ENCODE peak calls at places on chromosome 10, in six cellular contexts. W is upper lobe of left lung, O is vagina, Q is HCT116, V is breast epithelium, U is K562. M is an unnamed sample.
A peak's percentile ranks its signal among the peaks of the same experiment; 100 is the strongest.

GRCh38 chr10:60425392-60426110 is 35.9 kb upstream of the ANK3 start:
- DNase-seq in W (no peak), O (no peak), Q (no peak), V (no peak), U (no peak), M (no peak)

GRCh38 chr10:49539320-49539885 is 482 bp upstream of the ERCC6 start:
- DNase-seq in W (peak; percentile 85), O (no peak), Q (peak; percentile 18), V (no peak), U (peak; percentile 62), M (peak; percentile 23)

GRCh38 chr10:129972145-129972965 is 8.3 kb upstream of the EBF3 start:
- DNase-seq in W (peak; percentile 83), O (no peak), Q (no peak), V (no peak), U (no peak), M (no peak)

GRCh38 chr10:970311-971149 is 17.7 kb upstream of the GTPBP4 start:
- DNase-seq in W (no peak), O (no peak), Q (no peak), V (no peak), U (no peak), M (no peak)

GRCh38 chr10:50946991-50947781 is 61.8 kb upstream of the A1CF start:
- DNase-seq in W (no peak), O (no peak), Q (no peak), V (no peak), U (no peak), M (no peak)

GRCh38 chr10:30431435-30431911 is 2.5 kb upstream of the MAP3K8 start:
- DNase-seq in W (peak; percentile 80), O (no peak), Q (no peak), V (no peak), U (peak; percentile 24), M (no peak)

GRCh38 chr10:3484306-3485187 is 300.5 kb downstream of the KLF6 start:
- DNase-seq in W (no peak), O (no peak), Q (no peak), V (no peak), U (no peak), M (no peak)

GRCh38 chr10:986137-986825 is 2.0 kb upstream of the GTPBP4 start:
- DNase-seq in W (no peak), O (no peak), Q (no peak), V (no peak), U (no peak), M (no peak)

GRCh38 chr10:24313233-24313632 is 104.3 kb downstream of the KIAA1217 start:
- DNase-seq in W (no peak), O (no peak), Q (no peak), V (no peak), U (no peak), M (no peak)

GRCh38 chr10:130393342-130393741 is 257.2 kb downstream of the GLRX3 start:
- DNase-seq in W (no peak), O (peak; percentile 31), Q (no peak), V (peak; percentile 14), U (no peak), M (no peak)

GRCh38 chr10:25175527-25176420 is 973 bp downstream of the GPR158 start:
- DNase-seq in W (peak; percentile 72), O (no peak), Q (no peak), V (no peak), U (no peak), M (no peak)

GRCh38 chr10:49176310-49177268 is 11.6 kb downstream of the TMEM273 start:
- DNase-seq in W (no peak), O (peak; percentile 93), Q (no peak), V (no peak), U (no peak), M (no peak)

GRCh38 chr10:100076750-100077149 is 4.9 kb downstream of the CPN1 start:
- DNase-seq in W (no peak), O (no peak), Q (no peak), V (no peak), U (no peak), M (no peak)

GRCh38 chr10:24228642-24229041 is 19.7 kb downstream of the KIAA1217 start:
- DNase-seq in W (no peak), O (no peak), Q (no peak), V (no peak), U (no peak), M (no peak)

GRCh38 chr10:116627386-116627933 is 6.7 kb downstream of the PNLIPRP2 start:
- DNase-seq in W (peak; percentile 84), O (no peak), Q (peak; percentile 29), V (no peak), U (peak; percentile 12), M (no peak)

GRCh38 chr10:59905066-59905734 is 1.2 kb downstream of the CCDC6 start:
- DNase-seq in W (no peak), O (no peak), Q (no peak), V (peak; percentile 62), U (no peak), M (peak; percentile 38)

GRCh38 chr10:51427758-51428157 is 271.6 kb downstream of the CSTF2T start:
- DNase-seq in W (no peak), O (no peak), Q (no peak), V (no peak), U (no peak), M (no peak)

GRCh38 chr10:99920901-99921300 is 88.8 kb downstream of the DNMBP start:
- DNase-seq in W (no peak), O (no peak), Q (no peak), V (no peak), U (no peak), M (no peak)

GRCh38 chr10:59793924-59794323 is 40.7 kb upstream of the MRLN start:
- DNase-seq in W (no peak), O (no peak), Q (no peak), V (no peak), U (no peak), M (no peak)

GRCh38 chr10:123997486-123998196 is 95.8 kb downstream of the CHST15 start:
- DNase-seq in W (no peak), O (peak; percentile 55), Q (no peak), V (no peak), U (no peak), M (no peak)

GRCh38 chr10:124898493-124898892 is 43.4 kb upstream of the ZRANB1 start:
- DNase-seq in W (no peak), O (no peak), Q (no peak), V (peak; percentile 19), U (no peak), M (no peak)

GRCh38 chr10:16902606-16903005 is 85.4 kb upstream of the RSU1 start:
- DNase-seq in W (no peak), O (no peak), Q (no peak), V (no peak), U (no peak), M (no peak)

GRCh38 chr10:101047961-101048892 is 13.6 kb upstream of the KAZALD1 start:
- DNase-seq in W (peak; percentile 71), O (no peak), Q (no peak), V (no peak), U (no peak), M (no peak)

GRCh38 chr10:59375990-59376389 is 13.6 kb upstream of the FAM13C start:
- DNase-seq in W (no peak), O (no peak), Q (no peak), V (no peak), U (no peak), M (no peak)

GRCh38 chr10:30115391-30116253 is 56.2 kb upstream of the JCAD start:
- DNase-seq in W (no peak), O (no peak), Q (no peak), V (no peak), U (no peak), M (no peak)

GRCh38 chr10:129728905-129729540 is 235.1 kb downstream of the EBF3 start:
- DNase-seq in W (peak; percentile 52), O (peak; percentile 93), Q (no peak), V (no peak), U (no peak), M (no peak)

GRCh38 chr10:97087296-97087695 is 98.5 kb downstream of the SLIT1 start:
- DNase-seq in W (no peak), O (no peak), Q (no peak), V (no peak), U (no peak), M (no peak)

GRCh38 chr10:58240531-58240930 is 27.2 kb downstream of the IPMK start:
- DNase-seq in W (no peak), O (no peak), Q (no peak), V (no peak), U (no peak), M (no peak)

GRCh38 chr10:131641231-131641630 is 259.6 kb upstream of the PPP2R2D start:
- DNase-seq in W (no peak), O (peak; percentile 49), Q (no peak), V (no peak), U (no peak), M (peak; percentile 40)

GRCh38 chr10:100746413-100746931 is 1.1 kb downstream of the PAX2 start:
- DNase-seq in W (no peak), O (no peak), Q (no peak), V (no peak), U (no peak), M (no peak)

GRCh38 chr10:21989453-21990154 is 13.9 kb downstream of the DNAJC1 start:
- DNase-seq in W (no peak), O (no peak), Q (peak; percentile 52), V (no peak), U (peak; percentile 31), M (no peak)

GRCh38 chr10:69123747-69124557 is at the start of gene VPS26A:
- DNase-seq in W (peak; percentile 99), O (peak; percentile 99), Q (peak; percentile 94), V (peak; percentile 99), U (peak; percentile 100), M (peak; percentile 90)
- TF ChIP-seq POLR2AphosphoS5 in W (peak; percentile 94), O (peak; percentile 100), Q (peak; percentile 91), V (peak; percentile 99), U (peak; percentile 95), M (peak; percentile 65)

DNA sequence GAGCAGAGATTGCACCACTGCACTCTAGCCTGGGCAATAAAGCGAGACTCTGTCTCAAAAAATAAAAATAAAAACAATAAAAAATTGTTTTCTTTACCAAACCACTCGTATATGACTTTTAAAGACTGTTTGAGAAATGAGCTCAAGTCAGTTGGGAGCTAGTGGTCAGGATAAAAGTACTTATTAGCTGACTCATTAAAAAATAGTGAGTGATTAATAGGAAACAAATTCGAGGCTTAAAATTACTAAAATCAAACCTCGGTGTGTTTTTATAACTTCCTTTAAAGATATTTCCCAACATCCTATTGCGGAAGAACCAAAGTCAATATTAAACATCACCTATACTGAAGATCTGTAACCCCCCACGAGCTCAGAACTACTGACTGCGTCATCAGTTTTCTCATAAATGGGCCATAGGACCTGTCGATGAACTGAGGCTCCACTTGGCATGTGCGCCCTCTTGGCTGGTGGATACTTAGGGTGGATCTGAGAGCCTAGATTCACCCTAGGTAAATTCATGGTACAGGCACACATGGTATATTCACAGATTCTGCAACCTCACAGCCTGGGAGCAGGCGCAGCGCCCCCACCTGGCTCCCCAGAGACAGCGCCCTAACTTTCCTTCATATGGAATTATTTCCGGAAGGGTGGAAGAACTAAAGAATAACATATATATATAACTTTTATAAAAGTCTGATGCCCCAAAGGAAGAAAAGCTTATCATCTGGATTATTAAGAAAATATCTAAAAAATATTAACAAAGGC is 9.2 kb downstream of the MKI67 start:
- DNase-seq in W (peak; percentile 10), O (no peak), Q (no peak), V (no peak), U (peak; percentile 19), M (no peak)
- TF ChIP-seq POLR2A in W (no peak), O (no peak), Q (no peak), V (no peak), U (no peak), M (no peak)

GRCh38 chr10:45373783-45374450 is at the start of gene ALOX5:
- DNase-seq in W (peak; percentile 97), O (no peak), Q (no peak), V (peak; percentile 64), U (peak; percentile 97), M (peak; percentile 56)
- TF ChIP-seq POLR2AphosphoS5 in W (no peak), O (peak; percentile 10), Q (no peak), V (no peak), U (no peak), M (no peak)

GRCh38 chr10:86968271-86968993 is at the start of gene ADIRF:
- DNase-seq in W (peak; percentile 91), O (peak; percentile 96), Q (peak; percentile 51), V (peak; percentile 79), U (no peak), M (no peak)
- TF ChIP-seq POLR2A in W (no peak), O (no peak), Q (no peak), V (no peak), U (no peak), M (no peak)